ENCODE peak calls at places on chromosomes 16 and 17, in six cellular contexts. G, J, V, R, F and I are unnamed samples.
A peak's percentile ranks its signal among the peaks of the same experiment; 100 is the strongest.

GRCh38 chr16:50245417-50246298 is 20.7 kb upstream of the ADCY7 start:
- DNase-seq in G (peak; percentile 79), F (no peak), R (peak; percentile 42), J (peak; percentile 50), V (peak; percentile 45), I (peak; percentile 15)

GRCh38 chr16:57594531-57595031 is 33.8 kb upstream of the ADGRG1 start:
- DNase-seq in J (no peak), F (no peak), G (no peak), R (no peak), V (no peak), I (no peak)

GRCh38 chr17:78272181-78272913 is 40.9 kb downstream of the TMEM235 start:
- DNase-seq in J (peak; percentile 34), G (peak; percentile 70), F (peak; percentile 61), V (peak; percentile 90), R (no peak), I (peak; percentile 39)

GRCh38 chr17:6545291-6545690 is 11.1 kb downstream of the PITPNM3 start:
- DNase-seq in J (no peak), F (no peak), V (no peak), R (no peak), G (no peak), I (no peak)

GRCh38 chr16:2786061-2786825 is 1.1 kb downstream of the PRSS33 start:
- DNase-seq in V (no peak), R (no peak), J (no peak), F (no peak), G (no peak), I (no peak)

GRCh38 chr16:30418350-30419181 is 11.2 kb downstream of the ZNF771 start:
- DNase-seq in F (no peak), R (no peak), G (peak; percentile 36), V (no peak), J (no peak), I (no peak)

GRCh38 chr17:59762022-59762825 is 54.8 kb downstream of the VMP1 start:
- DNase-seq in R (no peak), J (no peak), F (no peak), V (peak; percentile 89), G (no peak), I (no peak)

GRCh38 chr16:72913551-72913950 is 134.4 kb downstream of the ZFHX3 start:
- DNase-seq in G (no peak), J (no peak), R (no peak), F (no peak), V (no peak), I (no peak)

GRCh38 chr17:15409721-15410247 is 57.6 kb downstream of the CDRT4 start:
- DNase-seq in J (no peak), V (peak; percentile 98), F (peak; percentile 48), G (no peak), R (no peak), I (no peak)

GRCh38 chr17:40176409-40177110 is 710 bp upstream of the RAPGEFL1 start:
- DNase-seq in R (no peak), G (peak; percentile 90), J (no peak), V (no peak), F (no peak), I (no peak)

GRCh38 chr16:11734025-11734652 is 8.5 kb downstream of the TXNDC11 start:
- DNase-seq in G (no peak), J (no peak), F (peak; percentile 21), V (no peak), R (no peak), I (no peak)